ENCODE peak calls at places on chromosomes 11 and 22, in five cellular contexts. One of them, this sample, is unnamed.

GRCh38 chr11:92735039-92735438 is 234.4 kb upstream of the MTNR1B start:
- DNase-seq in endothelial cell: no peak
- DNase-seq in WTC11: no peak
- DNase-seq in AG09309: no peak
- DNase-seq in BE2C: no peak
- DNase-seq in this sample: no peak

GRCh38 chr11:130732476-130732875 is 183.8 kb downstream of the SNX19 start:
- DNase-seq in WTC11: no peak
- DNase-seq in BE2C: no peak
- DNase-seq in AG09309: no peak
- DNase-seq in endothelial cell: no peak
- DNase-seq in this sample: no peak

GRCh38 chr11:95385577-95385976 is 154.6 kb upstream of the SESN3 start:
- DNase-seq in BE2C: no peak
- DNase-seq in AG09309: no peak
- DNase-seq in endothelial cell: no peak
- DNase-seq in WTC11: no peak
- DNase-seq in this sample: no peak

GRCh38 chr11:31417816-31418215 is 48.2 kb downstream of the DNAJC24 start:
- DNase-seq in BE2C: no peak
- DNase-seq in WTC11: no peak
- DNase-seq in AG09309: no peak
- DNase-seq in endothelial cell: no peak
- DNase-seq in this sample: no peak

GRCh38 chr22:20600137-20600673 is 92.8 kb downstream of the MED15 start:
- DNase-seq in BE2C: no peak
- DNase-seq in endothelial cell: no peak
- DNase-seq in WTC11: no peak
- DNase-seq in AG09309: no peak
- DNase-seq in this sample: no peak

GRCh38 chr22:49753276-49753884 is 74.3 kb downstream of the BRD1 start:
- DNase-seq in endothelial cell: no peak
- DNase-seq in BE2C: no peak
- DNase-seq in AG09309: no peak
- DNase-seq in WTC11: no peak
- DNase-seq in this sample: no peak

GRCh38 chr11:28346209-28346608 is 238.0 kb downstream of the METTL15 start:
- DNase-seq in AG09309: no peak
- DNase-seq in WTC11: no peak
- DNase-seq in endothelial cell: no peak
- DNase-seq in BE2C: no peak
- DNase-seq in this sample: no peak

GRCh38 chr11:68313574-68314202 is 1.3 kb downstream of the LRP5 start:
- DNase-seq in AG09309: no peak
- DNase-seq in WTC11: no peak
- DNase-seq in BE2C: no peak
- DNase-seq in endothelial cell: no peak
- DNase-seq in this sample: no peak

GRCh38 chr11:11512929-11513328 is 108.9 kb downstream of the GALNT18 start:
- DNase-seq in AG09309: peak; percentile 8
- DNase-seq in WTC11: no peak
- DNase-seq in endothelial cell: no peak
- DNase-seq in BE2C: no peak
- DNase-seq in this sample: no peak

GRCh38 chr11:32232516-32232915 is 141.6 kb downstream of the RCN1 start:
- DNase-seq in AG09309: no peak
- DNase-seq in WTC11: no peak
- DNase-seq in BE2C: no peak
- DNase-seq in endothelial cell: no peak
- DNase-seq in this sample: no peak

GRCh38 chr11:20114588-20114987 is 45.7 kb downstream of the DBX1 start:
- DNase-seq in WTC11: no peak
- DNase-seq in endothelial cell: no peak
- DNase-seq in BE2C: no peak
- DNase-seq in AG09309: no peak
- DNase-seq in this sample: no peak

GRCh38 chr11:73237471-73238290 is 19.6 kb downstream of the P2RY2 start:
- DNase-seq in BE2C: no peak
- DNase-seq in endothelial cell: no peak
- DNase-seq in AG09309: no peak
- DNase-seq in WTC11: no peak
- DNase-seq in this sample: no peak

GRCh38 chr22:27383896-27384295 is 417.7 kb downstream of the MN1 start:
- DNase-seq in BE2C: no peak
- DNase-seq in WTC11: no peak
- DNase-seq in endothelial cell: no peak
- DNase-seq in AG09309: no peak
- DNase-seq in this sample: no peak

GRCh38 chr11:2590951-2591754 is 108.6 kb downstream of the KCNQ1OT1 start:
- DNase-seq in AG09309: no peak
- DNase-seq in BE2C: no peak
- DNase-seq in endothelial cell: no peak
- DNase-seq in WTC11: peak; percentile 12
- DNase-seq in this sample: peak; percentile 12

GRCh38 chr22:20530368-20531153 is 23.2 kb downstream of the MED15 start:
- DNase-seq in WTC11: no peak
- DNase-seq in AG09309: no peak
- DNase-seq in BE2C: no peak
- DNase-seq in endothelial cell: no peak
- DNase-seq in this sample: no peak

GRCh38 chr11:71451596-71452353 is 1.2 kb upstream of the NADSYN1 start:
- DNase-seq in WTC11: peak; percentile 62
- DNase-seq in endothelial cell: peak; percentile 20
- DNase-seq in BE2C: peak; percentile 39
- DNase-seq in AG09309: no peak
- DNase-seq in this sample: no peak

GRCh38 chr22:49184736-49185135 is 642.9 kb downstream of the BRD1 start:
- DNase-seq in WTC11: no peak
- DNase-seq in AG09309: no peak
- DNase-seq in BE2C: no peak
- DNase-seq in endothelial cell: no peak
- DNase-seq in this sample: no peak

GRCh38 chr11:118911880-118912741 is 13.6 kb downstream of the BCL9L start:
- DNase-seq in WTC11: peak; percentile 86
- DNase-seq in BE2C: peak; percentile 83
- DNase-seq in endothelial cell: no peak
- DNase-seq in AG09309: no peak
- DNase-seq in this sample: no peak

GRCh38 chr11:35235944-35236666 is 97.1 kb downstream of the CD44 start:
- DNase-seq in BE2C: no peak
- DNase-seq in WTC11: no peak
- DNase-seq in endothelial cell: no peak
- DNase-seq in AG09309: no peak
- DNase-seq in this sample: no peak

GRCh38 chr11:106998126-106998525 is 20.1 kb downstream of the GUCY1A2 start:
- DNase-seq in endothelial cell: no peak
- DNase-seq in AG09309: peak; percentile 79
- DNase-seq in WTC11: no peak
- DNase-seq in BE2C: no peak
- DNase-seq in this sample: no peak

GRCh38 chr11:34331329-34331728 is 26.5 kb downstream of the ABTB2 start:
- DNase-seq in endothelial cell: no peak
- DNase-seq in BE2C: no peak
- DNase-seq in WTC11: no peak
- DNase-seq in AG09309: peak; percentile 41
- DNase-seq in this sample: no peak

GRCh38 chr11:22467741-22468140 is 129.6 kb downstream of the SLC17A6 start:
- DNase-seq in endothelial cell: no peak
- DNase-seq in BE2C: no peak
- DNase-seq in AG09309: no peak
- DNase-seq in WTC11: no peak
- DNase-seq in this sample: no peak

GRCh38 chr22:41003976-41004375 is 52.8 kb downstream of the RBX1 start:
- DNase-seq in BE2C: no peak
- DNase-seq in WTC11: no peak
- DNase-seq in endothelial cell: no peak
- DNase-seq in AG09309: no peak
- DNase-seq in this sample: no peak

GRCh38 chr11:123325535-123325934 is 104.5 kb upstream of the GRAMD1B start:
- DNase-seq in endothelial cell: no peak
- DNase-seq in BE2C: no peak
- DNase-seq in AG09309: no peak
- DNase-seq in WTC11: no peak
- DNase-seq in this sample: no peak

GRCh38 chr11:117361432-117361831 is 33.8 kb downstream of the CEP164 start:
- DNase-seq in endothelial cell: no peak
- DNase-seq in BE2C: no peak
- DNase-seq in AG09309: no peak
- DNase-seq in WTC11: no peak
- DNase-seq in this sample: no peak

GRCh38 chr11:128492461-128492860 is 94.9 kb downstream of the ETS1 start:
- DNase-seq in endothelial cell: no peak
- DNase-seq in AG09309: no peak
- DNase-seq in WTC11: no peak
- DNase-seq in BE2C: no peak
- DNase-seq in this sample: no peak

GRCh38 chr11:27456802-27457329 is 15.7 kb downstream of the LGR4 start:
- DNase-seq in AG09309: no peak
- DNase-seq in BE2C: no peak
- DNase-seq in endothelial cell: no peak
- DNase-seq in WTC11: no peak
- DNase-seq in this sample: no peak

DNA sequence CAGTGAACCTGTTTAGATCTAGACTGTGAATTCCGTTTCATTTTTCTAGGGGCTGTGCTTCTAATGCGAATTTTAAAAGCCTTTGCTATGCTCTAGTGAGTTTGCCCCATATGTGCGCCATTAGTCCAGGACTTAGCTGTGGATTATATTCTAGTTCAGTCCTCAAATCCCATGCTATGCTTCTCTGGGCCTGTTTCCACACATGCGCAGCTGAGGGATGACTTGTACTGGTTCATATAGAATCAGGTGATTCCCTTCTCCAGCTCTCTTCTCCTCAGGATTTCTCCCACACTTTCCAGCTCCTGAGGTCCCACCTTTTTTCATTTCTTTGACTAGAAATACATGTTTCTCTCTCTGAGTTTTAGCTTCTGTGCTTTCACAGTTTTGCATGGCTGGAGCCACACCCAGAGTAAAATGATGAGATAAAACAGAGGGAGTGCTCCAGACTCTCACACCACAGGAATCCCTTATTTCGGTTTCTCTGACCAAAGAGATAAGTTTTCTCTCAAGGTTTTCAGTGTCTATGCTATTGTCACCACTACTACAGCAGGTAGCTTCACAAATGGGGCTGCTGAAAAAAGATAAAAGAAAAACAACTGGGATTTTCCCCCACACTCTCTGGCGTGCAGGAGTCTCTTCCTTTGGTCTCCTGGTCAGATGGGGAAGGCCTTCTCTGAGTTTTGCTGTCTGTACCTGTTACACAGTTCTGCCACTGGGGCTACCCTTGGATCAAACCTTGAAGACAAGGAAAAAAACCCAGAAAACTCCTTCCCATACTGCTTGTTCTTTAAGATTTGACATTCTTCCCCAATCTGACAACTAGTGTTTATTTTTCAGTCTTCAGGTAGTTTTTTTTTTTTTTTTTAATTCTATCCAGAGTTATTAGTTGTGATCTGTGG is 96.2 kb upstream of the TEAD1 start:
- DNase-seq in WTC11: no peak
- DNase-seq in AG09309: no peak
- DNase-seq in BE2C: no peak
- DNase-seq in endothelial cell: no peak
- DNase-seq in this sample: no peak
- TF ChIP-seq CTCF in WTC11: no peak
- TF ChIP-seq CTCF in AG09309: peak; percentile 4
- TF ChIP-seq CTCF in BE2C: peak; percentile 21
- TF ChIP-seq CTCF in endothelial cell: peak; percentile 48
- TF ChIP-seq CTCF in this sample: no peak

GRCh38 chr22:26038365-26038764 is 130.9 kb upstream of the SEZ6L start:
- DNase-seq in BE2C: no peak
- DNase-seq in AG09309: no peak
- DNase-seq in WTC11: no peak
- DNase-seq in endothelial cell: no peak
- DNase-seq in this sample: no peak
- TF ChIP-seq CTCF in BE2C: no peak
- TF ChIP-seq CTCF in AG09309: no peak
- TF ChIP-seq CTCF in WTC11: no peak
- TF ChIP-seq CTCF in endothelial cell: no peak
- TF ChIP-seq CTCF in this sample: no peak

GRCh38 chr11:134332189-134332631 is 422 bp downstream of the GLB1L2 start:
- DNase-seq in WTC11: peak; percentile 58
- DNase-seq in endothelial cell: peak; percentile 23
- DNase-seq in BE2C: peak; percentile 34
- DNase-seq in AG09309: no peak
- DNase-seq in this sample: no peak

GRCh38 chr11:134334796-134335571 is 3.2 kb downstream of the GLB1L2 start:
- DNase-seq in AG09309: no peak
- DNase-seq in WTC11: no peak
- DNase-seq in BE2C: no peak
- DNase-seq in endothelial cell: no peak
- DNase-seq in this sample: no peak

GRCh38 chr11:134332782-134333181 is 994 bp downstream of the GLB1L2 start:
- DNase-seq in BE2C: no peak
- DNase-seq in AG09309: no peak
- DNase-seq in endothelial cell: no peak
- DNase-seq in WTC11: no peak
- DNase-seq in this sample: no peak

GRCh38 chr11:134333312-134333711 is 1.5 kb downstream of the GLB1L2 start:
- DNase-seq in AG09309: no peak
- DNase-seq in BE2C: no peak
- DNase-seq in WTC11: no peak
- DNase-seq in endothelial cell: no peak
- DNase-seq in this sample: no peak

DNA sequence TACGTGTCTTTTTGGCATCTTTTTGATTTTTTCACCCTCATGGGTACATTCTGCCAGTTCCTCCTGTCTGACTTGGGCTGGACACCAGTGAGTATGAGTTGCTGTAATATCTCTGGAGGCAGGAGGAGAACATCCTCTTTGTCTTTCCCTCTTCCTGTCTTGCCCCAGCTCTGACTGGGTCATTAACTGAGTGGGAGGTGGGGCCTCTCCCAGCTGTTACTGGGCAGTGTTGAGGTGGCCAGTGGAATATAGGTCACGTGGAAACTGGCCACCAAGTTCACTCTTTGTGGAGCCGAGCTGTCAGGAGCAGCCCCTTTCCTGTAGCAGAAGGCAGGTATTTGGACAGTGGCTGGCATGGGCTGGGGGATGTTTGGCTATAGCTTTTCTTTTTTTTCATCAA is 2.2 kb downstream of the GLB1L2 start:
- DNase-seq in AG09309: no peak
- DNase-seq in WTC11: no peak
- DNase-seq in endothelial cell: no peak
- DNase-seq in BE2C: no peak
- DNase-seq in this sample: no peak
- TF ChIP-seq CTCF in AG09309: no peak
- TF ChIP-seq CTCF in WTC11: no peak
- TF ChIP-seq CTCF in endothelial cell: no peak
- TF ChIP-seq CTCF in BE2C: no peak
- TF ChIP-seq CTCF in this sample: no peak

DNA sequence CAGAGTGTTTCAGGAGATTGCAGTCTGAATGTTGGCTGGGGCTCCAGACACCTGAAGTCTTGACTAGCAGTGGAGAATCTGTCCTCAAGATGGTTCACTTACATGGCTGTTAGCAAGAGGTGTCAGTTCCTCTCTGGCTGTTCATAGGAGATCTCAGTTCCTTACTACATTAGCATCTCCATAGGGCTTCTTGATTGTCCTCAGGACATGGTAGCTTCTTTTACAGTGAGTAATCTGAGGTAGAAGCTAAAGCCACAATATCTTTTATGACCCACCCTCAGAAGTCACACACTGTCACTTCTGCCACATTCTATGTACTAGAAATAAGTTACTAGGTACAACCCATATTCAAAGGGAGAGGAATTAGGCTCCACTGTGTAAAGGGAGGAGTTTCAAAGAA is 10.5 kb upstream of the PATL1 start:
- DNase-seq in endothelial cell: no peak
- DNase-seq in WTC11: no peak
- DNase-seq in AG09309: no peak
- DNase-seq in BE2C: no peak
- DNase-seq in this sample: no peak
- TF ChIP-seq CTCF in endothelial cell: no peak
- TF ChIP-seq CTCF in WTC11: no peak
- TF ChIP-seq CTCF in AG09309: no peak
- TF ChIP-seq CTCF in BE2C: no peak
- TF ChIP-seq CTCF in this sample: no peak